ENCODE peak calls at places on chromosomes 11 and 22, in seven cellular contexts. N, F, G, T, C, M and I are unnamed samples.
A peak's percentile ranks its signal among the peaks of the same experiment; 100 is the strongest.

GRCh38 chr11:86524603-86525352 is 147.6 kb downstream of the ME3 start:
- DNase-seq in N (no peak), C (no peak), F (no peak), T (no peak), M (no peak), G (peak; percentile 69), I (no peak)

GRCh38 chr11:2522636-2523255 is 77.9 kb downstream of the KCNQ1 start:
- DNase-seq in G (no peak), C (no peak), M (no peak), T (peak; percentile 29), N (no peak), F (no peak), I (no peak)

GRCh38 chr11:69470301-69470700 is 11.2 kb upstream of the LINC01488 start:
- DNase-seq in G (no peak), T (no peak), N (no peak), C (no peak), M (no peak), F (no peak), I (no peak)

GRCh38 chr11:3189193-3189843 is 24.2 kb upstream of the OSBPL5 start:
- DNase-seq in T (no peak), F (no peak), G (no peak), M (no peak), C (no peak), N (no peak), I (no peak)

GRCh38 chr11:2902784-2903671 is 17.5 kb upstream of the CDKN1C start:
- DNase-seq in F (no peak), T (peak; percentile 81), G (peak; percentile 72), C (no peak), M (no peak), N (no peak), I (no peak)

GRCh38 chr11:119892311-119892808 is 163.4 kb upstream of the NECTIN1 start:
- DNase-seq in N (no peak), G (no peak), C (no peak), F (no peak), T (no peak), M (peak; percentile 39), I (peak; percentile 11)

GRCh38 chr11:76102772-76103171 is 103.5 kb downstream of the WNT11 start:
- DNase-seq in G (no peak), F (peak; percentile 91), M (no peak), T (no peak), C (no peak), N (no peak), I (no peak)

GRCh38 chr11:65445101-65445603 is 22.6 kb downstream of the NEAT1 start:
- DNase-seq in N (no peak), C (no peak), G (peak; percentile 14), F (no peak), T (no peak), M (no peak), I (no peak)

GRCh38 chr11:370087-370941 is 1.0 kb downstream of the B4GALNT4 start:
- DNase-seq in F (no peak), M (no peak), G (no peak), C (no peak), T (no peak), N (no peak), I (no peak)

GRCh38 chr11:31218847-31219246 is 150.7 kb downstream of the DCDC1 start:
- DNase-seq in G (no peak), N (no peak), C (no peak), T (no peak), M (no peak), F (no peak), I (no peak)

GRCh38 chr22:47119181-47119580 is 356.7 kb downstream of the TBC1D22A start:
- DNase-seq in M (no peak), G (no peak), N (no peak), F (no peak), T (no peak), C (no peak), I (no peak)

GRCh38 chr11:1375955-1376258 is 13.8 kb upstream of the BRSK2 start:
- DNase-seq in F (no peak), M (no peak), N (no peak), C (no peak), G (no peak), T (no peak), I (no peak)

GRCh38 chr11:70536051-70536877 is 137.9 kb downstream of the CTTN start:
- DNase-seq in T (peak; percentile 34), G (no peak), M (no peak), F (no peak), C (no peak), N (no peak), I (no peak)

GRCh38 chr22:48786679-48786996 is 1041.0 kb downstream of the BRD1 start:
- DNase-seq in N (no peak), T (no peak), M (no peak), F (no peak), C (no peak), G (no peak), I (no peak)

GRCh38 chr11:10522276-10522675 is 18.7 kb downstream of the RNF141 start:
- DNase-seq in G (no peak), N (no peak), C (no peak), F (no peak), M (no peak), T (no peak), I (no peak)

GRCh38 chr11:86463955-86464354 is 89.3 kb downstream of the CCDC81 start:
- DNase-seq in F (no peak), G (no peak), T (no peak), M (no peak), N (no peak), C (no peak), I (no peak)